ENCODE peak calls at places on chromosomes 4 and X, in five cellular contexts. B, A, P, Y and S are unnamed samples.
A peak's percentile ranks its signal among the peaks of the same experiment; 100 is the strongest.

GRCh38 chr4:98828801-98829200 is 100.1 kb downstream of the EIF4E start:
- DNase-seq in B (no peak), A (no peak), P (no peak), Y (no peak), S (no peak)

GRCh38 chr4:8121236-8122015 is 37.2 kb downstream of the ABLIM2 start:
- DNase-seq in B (peak; percentile 9), A (no peak), P (no peak), Y (no peak), S (no peak)

GRCh38 chr4:575281-576141 is 584 bp downstream of the TMEM271 start:
- DNase-seq in B (peak; percentile 32), A (no peak), P (no peak), Y (no peak), S (peak; percentile 52)

GRCh38 chr4:21451032-21451431 is 497.5 kb downstream of the KCNIP4 start:
- DNase-seq in B (no peak), A (no peak), P (no peak), Y (no peak), S (no peak)

GRCh38 chrX:153395613-153396319 is 5.4 kb downstream of the PNMA6E start:
- DNase-seq in B (no peak), A (no peak), P (no peak), Y (no peak), S (no peak)

GRCh38 chrX:13254076-13254785 is 65.6 kb downstream of the ATXN3L start:
- DNase-seq in B (no peak), A (peak; percentile 35), P (no peak), Y (no peak), S (no peak)

GRCh38 chr4:60482921-60483351 is 717.2 kb upstream of the ADGRL3 start:
- DNase-seq in B (no peak), A (no peak), P (no peak), Y (no peak), S (no peak)

GRCh38 chr4:139857021-139857420 is 191.4 kb downstream of the MGST2 start:
- DNase-seq in B (no peak), A (no peak), P (no peak), Y (no peak), S (no peak)

GRCh38 chr4:95540227-95540626 is 8.5 kb downstream of the UNC5C start:
- DNase-seq in B (no peak), A (no peak), P (no peak), Y (no peak), S (no peak)
- H3K4me3 ChIP-seq in B (no peak overlapping the region), A (no peak overlapping the region), P (no peak overlapping the region), Y (peak overlapping the region; percentile 81), S (no peak overlapping the region)

GRCh38 chr4:45741897-45742296 is 382.0 kb downstream of the GABRG1 start:
- DNase-seq in B (no peak), A (no peak), P (no peak), Y (no peak), S (no peak)
- TF ChIP-seq CTCF in B (no peak), A (no peak), P (no peak), Y (no peak), S (no peak)

GRCh38 chrX:1112321-1112720 is 100.1 kb downstream of the CRLF2 start:
- DNase-seq in B (no peak), A (no peak), P (no peak), Y (no peak), S (no peak)
- H3K4me3 ChIP-seq in B (no peak overlapping the region), A (no peak overlapping the region), P (no peak overlapping the region), Y (no peak overlapping the region), S (no peak overlapping the region)

DNA sequence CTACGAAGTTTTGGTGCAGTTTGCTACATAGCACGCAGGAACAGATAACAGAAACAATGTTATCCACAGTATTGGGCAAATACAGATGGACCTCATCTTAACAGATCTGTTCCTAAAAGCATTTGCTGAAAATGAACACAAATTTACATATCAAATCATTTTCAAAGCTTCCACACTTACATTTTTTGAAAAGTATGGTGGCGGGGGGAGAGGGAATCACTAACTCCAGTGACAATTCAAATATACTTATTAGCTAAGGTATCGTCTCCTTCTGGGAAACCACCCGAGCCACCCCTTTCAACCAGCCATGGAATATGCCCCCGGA is 175.0 kb downstream of the NSUN7 start:
- DNase-seq in B (no peak), A (no peak), P (no peak), Y (no peak), S (no peak)
- TF ChIP-seq CTCF in B (no peak), A (no peak), P (no peak), Y (no peak), S (no peak)

GRCh38 chr4:82422616-82423015 is 7.6 kb downstream of the HNRNPDL start:
- DNase-seq in B (no peak), A (no peak), P (no peak), Y (no peak), S (no peak)

GRCh38 chr4:82423245-82424054 is 6.8 kb downstream of the HNRNPDL start:
- DNase-seq in B (no peak), A (no peak), P (no peak), Y (no peak), S (no peak)

GRCh38 chr4:82428526-82428968 is 1.7 kb downstream of the HNRNPDL start:
- DNase-seq in B (no peak), A (no peak), P (no peak), Y (no peak), S (no peak)

GRCh38 chr4:82421796-82422560 is 8.3 kb downstream of the HNRNPDL start:
- DNase-seq in B (no peak), A (no peak), P (no peak), Y (no peak), S (no peak)

DNA sequence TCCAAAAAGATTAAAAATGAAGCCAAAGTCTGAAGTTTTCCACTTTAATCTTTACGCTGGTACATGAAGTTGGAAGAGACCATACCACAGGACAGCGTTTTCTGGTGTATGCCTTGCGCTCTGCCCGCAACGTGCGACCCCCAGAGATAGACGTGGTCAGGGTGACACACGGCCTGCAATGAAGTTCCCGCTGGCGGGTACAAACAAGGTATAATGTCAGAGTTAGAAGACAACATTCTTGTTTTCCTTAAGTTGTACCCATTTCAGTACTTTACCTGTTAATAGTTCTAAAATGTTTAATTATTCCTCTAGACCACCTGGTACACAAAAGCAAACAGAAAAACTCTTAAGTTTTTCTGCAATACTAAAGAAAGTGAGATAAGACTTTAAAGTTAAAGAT is 4.8 kb downstream of the HNRNPDL start:
- DNase-seq in B (no peak), A (no peak), P (no peak), Y (no peak), S (no peak)
- H3K4me3 ChIP-seq in B (no peak overlapping the region), A (no peak overlapping the region), P (no peak overlapping the region), Y (no peak overlapping the region), S (no peak overlapping the region)

GRCh38 chr4:142598132-142598531 is 248.0 kb downstream of the INPP4B start:
- DNase-seq in B (no peak), A (no peak), P (no peak), Y (no peak), S (no peak)

GRCh38 chr4:142596121-142596520 is 250.0 kb downstream of the INPP4B start:
- DNase-seq in B (no peak), A (no peak), P (no peak), Y (no peak), S (no peak)

GRCh38 chr4:142596595-142596994 is 249.5 kb downstream of the INPP4B start:
- DNase-seq in B (no peak), A (no peak), P (no peak), Y (no peak), S (no peak)

GRCh38 chr4:142595222-142595871 is 250.8 kb downstream of the INPP4B start:
- DNase-seq in B (no peak), A (no peak), P (no peak), Y (no peak), S (no peak)

DNA sequence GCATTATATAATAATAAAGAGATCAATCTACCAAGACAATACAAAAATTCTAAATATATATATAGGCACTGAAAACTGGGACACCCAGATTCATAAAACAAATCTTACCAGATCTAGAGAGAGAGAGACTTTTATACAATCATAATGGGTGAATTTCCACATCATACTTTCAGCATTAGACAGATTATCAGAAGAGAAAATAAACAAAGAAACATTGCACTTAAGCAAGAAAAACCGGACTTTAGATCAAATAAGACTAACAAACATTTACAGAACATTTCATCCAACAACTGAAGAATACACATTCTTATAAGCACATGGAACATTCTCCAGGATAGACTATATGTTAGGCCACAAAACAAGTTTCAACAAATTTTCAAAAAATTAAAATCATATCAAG is 245.1 kb downstream of the INPP4B start:
- DNase-seq in B (no peak), A (no peak), P (no peak), Y (no peak), S (no peak)
- TF ChIP-seq CTCF in B (no peak), A (no peak), P (no peak), Y (no peak), S (no peak)